ENCODE peak calls at places on chromosome 7, in eight cellular contexts. Y, L, Z, M, G, K, Q and D are unnamed samples.

GRCh38 chr7:64876792-64877713 is 26.0 kb upstream of the ZNF273 start:
- DNase-seq in Y (no peak), L (peak; percentile 80), Z (no peak), M (peak; percentile 100), G (no peak), K (no peak), Q (peak; percentile 67), D (no peak)

GRCh38 chr7:55019691-55020480 is 1.1 kb downstream of the EGFR start:
- DNase-seq in Y (peak; percentile 62), L (peak; percentile 52), Z (no peak), M (peak; percentile 75), G (no peak), K (no peak), Q (no peak), D (no peak)

GRCh38 chr7:84162125-84162524 is 32.5 kb downstream of the SEMA3A start:
- DNase-seq in Y (no peak), L (no peak), Z (no peak), M (no peak), G (no peak), K (no peak), Q (no peak), D (no peak)

GRCh38 chr7:90412458-90413184 is 9.4 kb downstream of the CLDN12 start:
- DNase-seq in Y (no peak), L (peak; percentile 54), Z (peak; percentile 44), M (peak; percentile 30), G (no peak), K (no peak), Q (no peak), D (no peak)

GRCh38 chr7:56493704-56494450 is 377.7 kb upstream of the NUPR2 start:
- DNase-seq in Y (no peak), L (no peak), Z (no peak), M (no peak), G (no peak), K (no peak), Q (no peak), D (no peak)

GRCh38 chr7:114415054-114415997 is 711 bp downstream of the FOXP2 start:
- DNase-seq in Y (no peak), L (no peak), Z (no peak), M (no peak), G (no peak), K (no peak), Q (no peak), D (no peak)

GRCh38 chr7:76296743-76297740 is 5.4 kb upstream of the HSPB1 start:
- DNase-seq in Y (no peak), L (no peak), Z (peak; percentile 28), M (no peak), G (no peak), K (no peak), Q (no peak), D (peak; percentile 93)

GRCh38 chr7:150685219-150686029 is at the start of gene GIMAP2:
- DNase-seq in Y (no peak), L (no peak), Z (no peak), M (no peak), G (no peak), K (no peak), Q (no peak), D (no peak)

GRCh38 chr7:92622680-92623079 is 32.5 kb upstream of the FAM133B start:
- DNase-seq in Y (no peak), L (no peak), Z (no peak), M (no peak), G (no peak), K (no peak), Q (no peak), D (no peak)

GRCh38 chr7:11698273-11698930 is 133.6 kb downstream of the THSD7A start:
- DNase-seq in Y (no peak), L (no peak), Z (no peak), M (no peak), G (no peak), K (no peak), Q (no peak), D (no peak)

GRCh38 chr7:46201966-46202365 is 280.9 kb upstream of the IGFBP3 start:
- DNase-seq in Y (no peak), L (no peak), Z (no peak), M (no peak), G (no peak), K (no peak), Q (no peak), D (peak; percentile 34)

GRCh38 chr7:42692609-42693008 is 219.3 kb downstream of the C7orf25 start:
- DNase-seq in Y (no peak), L (no peak), Z (no peak), M (no peak), G (no peak), K (no peak), Q (no peak), D (no peak)

GRCh38 chr7:47631711-47632110 is 49.8 kb upstream of the TNS3 start:
- DNase-seq in Y (no peak), L (no peak), Z (no peak), M (no peak), G (no peak), K (no peak), Q (no peak), D (no peak)

GRCh38 chr7:44291066-44291732 is 34.2 kb downstream of the CAMK2B start:
- DNase-seq in Y (no peak), L (peak; percentile 0), Z (no peak), M (peak; percentile 39), G (no peak), K (no peak), Q (no peak), D (peak; percentile 94)
- TF ChIP-seq USF2 in Y (no peak), L (no peak), Z (no peak), M (no peak), G (no peak), K (no peak), Q (no peak), D (no peak)

GRCh38 chr7:71442492-71443196 is 310.7 kb downstream of the GALNT17 start:
- DNase-seq in Y (no peak), L (no peak), Z (no peak), M (no peak), G (no peak), K (no peak), Q (no peak), D (no peak)

GRCh38 chr7:71444130-71444529 is 312.2 kb downstream of the GALNT17 start:
- DNase-seq in Y (no peak), L (no peak), Z (no peak), M (no peak), G (no peak), K (no peak), Q (no peak), D (no peak)

GRCh38 chr7:71439316-71439715 is 307.4 kb downstream of the GALNT17 start:
- DNase-seq in Y (no peak), L (no peak), Z (no peak), M (no peak), G (no peak), K (no peak), Q (no peak), D (no peak)

DNA sequence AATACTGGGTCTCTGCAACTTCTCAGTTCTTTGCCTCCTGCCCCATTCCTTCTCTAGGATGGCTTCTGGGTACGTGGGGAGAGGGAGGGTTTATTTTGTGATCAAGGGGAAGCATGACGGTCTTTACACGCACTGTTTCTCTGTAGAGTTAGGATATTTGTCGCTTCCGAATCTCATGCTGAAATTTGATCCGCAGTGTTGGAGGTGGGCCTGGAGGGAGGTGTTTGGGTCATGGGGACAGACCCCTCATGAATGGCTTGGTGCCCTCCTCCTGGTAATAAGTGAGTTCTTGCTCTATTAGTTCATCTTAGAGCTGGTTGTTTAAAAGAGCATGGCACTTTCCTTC is 311.2 kb downstream of the GALNT17 start:
- DNase-seq in Y (no peak), L (no peak), Z (no peak), M (no peak), G (no peak), K (no peak), Q (no peak), D (no peak)
- TF ChIP-seq USF2 in Y (no peak), L (no peak), Z (no peak), M (no peak), G (no peak), K (no peak), Q (no peak), D (no peak)

GRCh38 chr7:3214090-3214413 is 87.0 kb upstream of the SDK1 start:
- DNase-seq in Y (no peak), L (no peak), Z (no peak), M (no peak), G (no peak), K (no peak), Q (no peak), D (no peak)
- TF ChIP-seq USF2 in Y (no peak), L (no peak), Z (no peak), M (no peak), G (no peak), K (no peak), Q (no peak), D (no peak)

GRCh38 chr7:79320741-79321473 is 132.6 kb downstream of the MAGI2 start:
- DNase-seq in Y (no peak), L (no peak), Z (no peak), M (no peak), G (no peak), K (no peak), Q (no peak), D (peak; percentile 13)

GRCh38 chr7:79319369-79319768 is 134.1 kb downstream of the MAGI2 start:
- DNase-seq in Y (no peak), L (no peak), Z (no peak), M (no peak), G (no peak), K (no peak), Q (no peak), D (peak; percentile 40)

GRCh38 chr7:79312022-79312421 is 141.4 kb downstream of the MAGI2 start:
- DNase-seq in Y (no peak), L (no peak), Z (no peak), M (no peak), G (no peak), K (no peak), Q (no peak), D (no peak)

DNA sequence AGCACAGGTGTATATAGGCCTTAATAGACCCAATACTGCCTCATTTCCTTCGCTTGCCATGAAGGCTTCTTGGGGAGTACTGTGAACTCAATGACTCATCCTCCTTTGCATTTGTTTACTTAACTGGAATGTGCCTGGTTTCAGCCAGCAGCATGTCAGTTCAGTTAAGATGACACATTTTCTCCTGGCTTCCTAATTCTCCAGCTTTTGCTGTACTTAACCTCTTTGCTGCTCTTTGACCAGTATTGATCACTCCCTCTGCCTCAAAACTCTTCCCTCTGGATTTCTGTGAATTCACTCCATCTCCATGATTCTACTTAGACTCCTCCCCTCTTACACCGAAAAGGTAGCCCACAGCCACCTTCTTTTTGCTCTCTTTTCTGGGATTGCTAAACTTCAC is 135.7 kb downstream of the MAGI2 start:
- DNase-seq in Y (peak; percentile 46), L (no peak), Z (peak; percentile 80), M (no peak), G (no peak), K (no peak), Q (peak; percentile 10), D (peak; percentile 97)
- TF ChIP-seq USF2 in Y (no peak), L (no peak), Z (no peak), M (no peak), G (no peak), K (no peak), Q (no peak), D (no peak)

DNA sequence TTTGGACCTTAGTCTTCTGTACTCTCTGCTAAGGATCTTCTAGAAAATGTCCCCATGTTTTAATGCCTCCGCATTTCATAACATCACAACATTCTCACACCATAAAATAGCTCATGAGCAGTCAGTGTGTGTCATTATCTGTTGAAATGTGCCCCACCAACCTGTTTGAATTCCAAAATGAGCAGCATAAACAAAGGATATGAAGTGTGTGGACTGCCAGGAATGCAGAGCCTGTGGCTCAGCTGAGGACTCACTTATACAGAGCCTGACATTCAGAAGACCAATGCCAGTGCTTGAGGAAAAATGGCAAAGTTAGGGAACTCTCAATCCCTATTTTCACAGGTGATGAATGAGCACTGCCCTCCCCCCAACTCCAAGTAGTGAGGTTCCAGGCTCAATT is 621.4 kb downstream of the POM121L12 start:
- DNase-seq in Y (no peak), L (no peak), Z (no peak), M (no peak), G (no peak), K (no peak), Q (peak; percentile 1), D (no peak)
- TF ChIP-seq USF2 in Y (no peak), L (no peak), Z (no peak), M (no peak), G (no peak), K (no peak), Q (no peak), D (no peak)